ENCODE peak calls at places on chromosomes 6 and 20, in nine cellular contexts. One of them, this sample, is unnamed.

GRCh38 chr20:50246367-50247195 is 56.0 kb downstream of the CEBPB start:
- DNase-seq in fibroblast of pulmonary artery: no peak
- DNase-seq in CD8-positive, alpha-beta T cell: no peak
- DNase-seq in GM13976: no peak
- DNase-seq in OCI-LY7: no peak
- DNase-seq in RWPE1: no peak
- DNase-seq in GM23338: no peak
- DNase-seq in BE2C: no peak
- DNase-seq in WERI-Rb-1: no peak
- DNase-seq in this sample: no peak

GRCh38 chr20:20603339-20603990 is 109.0 kb downstream of the RALGAPA2 start:
- DNase-seq in fibroblast of pulmonary artery: no peak
- DNase-seq in CD8-positive, alpha-beta T cell: peak
- DNase-seq in GM13976: peak
- DNase-seq in OCI-LY7: peak
- DNase-seq in RWPE1: peak
- DNase-seq in GM23338: no peak
- DNase-seq in BE2C: peak
- DNase-seq in WERI-Rb-1: peak
- DNase-seq in this sample: no peak

GRCh38 chr6:150617496-150618460 is 18.1 kb downstream of the PLEKHG1 start:
- DNase-seq in fibroblast of pulmonary artery: no peak
- DNase-seq in CD8-positive, alpha-beta T cell: no peak
- DNase-seq in GM13976: no peak
- DNase-seq in OCI-LY7: no peak
- DNase-seq in RWPE1: no peak
- DNase-seq in GM23338: no peak
- DNase-seq in BE2C: no peak
- DNase-seq in WERI-Rb-1: no peak
- DNase-seq in this sample: no peak

GRCh38 chr6:167441653-167442644 is 117.1 kb downstream of the TTLL2 start:
- DNase-seq in fibroblast of pulmonary artery: no peak
- DNase-seq in CD8-positive, alpha-beta T cell: no peak
- DNase-seq in GM13976: no peak
- DNase-seq in OCI-LY7: no peak
- DNase-seq in RWPE1: no peak
- DNase-seq in GM23338: peak
- DNase-seq in BE2C: no peak
- DNase-seq in WERI-Rb-1: no peak
- DNase-seq in this sample: no peak

GRCh38 chr6:157647261-157647915 is 175.7 kb upstream of the SNX9 start:
- DNase-seq in fibroblast of pulmonary artery: no peak
- DNase-seq in CD8-positive, alpha-beta T cell: no peak
- DNase-seq in GM13976: no peak
- DNase-seq in OCI-LY7: no peak
- DNase-seq in RWPE1: no peak
- DNase-seq in GM23338: no peak
- DNase-seq in BE2C: no peak
- DNase-seq in WERI-Rb-1: no peak
- DNase-seq in this sample: no peak

GRCh38 chr20:34547844-34548613 is 10.5 kb upstream of the MAP1LC3A start:
- DNase-seq in fibroblast of pulmonary artery: no peak
- DNase-seq in CD8-positive, alpha-beta T cell: no peak
- DNase-seq in GM13976: no peak
- DNase-seq in OCI-LY7: no peak
- DNase-seq in RWPE1: no peak
- DNase-seq in GM23338: no peak
- DNase-seq in BE2C: no peak
- DNase-seq in WERI-Rb-1: no peak
- DNase-seq in this sample: no peak

GRCh38 chr6:125019873-125020272 is 57.6 kb downstream of the RNF217 start:
- DNase-seq in fibroblast of pulmonary artery: no peak
- DNase-seq in CD8-positive, alpha-beta T cell: no peak
- DNase-seq in GM13976: no peak
- DNase-seq in OCI-LY7: no peak
- DNase-seq in RWPE1: no peak
- DNase-seq in GM23338: peak
- DNase-seq in BE2C: no peak
- DNase-seq in WERI-Rb-1: no peak
- DNase-seq in this sample: no peak

GRCh38 chr6:23414204-23414501 is 711.9 kb upstream of the NRSN1 start:
- DNase-seq in fibroblast of pulmonary artery: peak
- DNase-seq in CD8-positive, alpha-beta T cell: no peak
- DNase-seq in GM13976: peak
- DNase-seq in OCI-LY7: no peak
- DNase-seq in RWPE1: no peak
- DNase-seq in GM23338: peak
- DNase-seq in BE2C: no peak
- DNase-seq in WERI-Rb-1: no peak
- DNase-seq in this sample: no peak

GRCh38 chr20:50583422-50584150 is 73.4 kb downstream of the PTPN1 start:
- DNase-seq in fibroblast of pulmonary artery: no peak
- DNase-seq in CD8-positive, alpha-beta T cell: no peak
- DNase-seq in GM13976: no peak
- DNase-seq in OCI-LY7: no peak
- DNase-seq in RWPE1: no peak
- DNase-seq in GM23338: no peak
- DNase-seq in BE2C: no peak
- DNase-seq in WERI-Rb-1: no peak
- DNase-seq in this sample: no peak

GRCh38 chr6:18990313-18990978 is 603.3 kb downstream of the RNF144B start:
- DNase-seq in fibroblast of pulmonary artery: peak
- DNase-seq in CD8-positive, alpha-beta T cell: no peak
- DNase-seq in GM13976: peak
- DNase-seq in OCI-LY7: peak
- DNase-seq in RWPE1: peak
- DNase-seq in GM23338: peak
- DNase-seq in BE2C: peak
- DNase-seq in WERI-Rb-1: peak
- DNase-seq in this sample: no peak

GRCh38 chr6:31805939-31806469 is 762 bp downstream of the LSM2 start:
- DNase-seq in fibroblast of pulmonary artery: no peak
- DNase-seq in CD8-positive, alpha-beta T cell: no peak
- DNase-seq in GM13976: peak
- DNase-seq in OCI-LY7: peak
- DNase-seq in RWPE1: no peak
- DNase-seq in GM23338: no peak
- DNase-seq in BE2C: no peak
- DNase-seq in WERI-Rb-1: no peak
- DNase-seq in this sample: no peak

GRCh38 chr6:37856285-37856684 is 36.8 kb downstream of the ZFAND3 start:
- DNase-seq in fibroblast of pulmonary artery: no peak
- DNase-seq in CD8-positive, alpha-beta T cell: no peak
- DNase-seq in GM13976: no peak
- DNase-seq in OCI-LY7: no peak
- DNase-seq in RWPE1: no peak
- DNase-seq in GM23338: no peak
- DNase-seq in BE2C: no peak
- DNase-seq in WERI-Rb-1: no peak
- DNase-seq in this sample: no peak

GRCh38 chr6:43274916-43275597 is 23.0 kb upstream of the SLC22A7 start:
- DNase-seq in fibroblast of pulmonary artery: no peak
- DNase-seq in CD8-positive, alpha-beta T cell: peak
- DNase-seq in GM13976: peak
- DNase-seq in OCI-LY7: no peak
- DNase-seq in RWPE1: no peak
- DNase-seq in GM23338: peak
- DNase-seq in BE2C: no peak
- DNase-seq in WERI-Rb-1: no peak
- DNase-seq in this sample: no peak

GRCh38 chr6:109008537-109008950 is 86.1 kb downstream of the SESN1 start:
- DNase-seq in fibroblast of pulmonary artery: peak
- DNase-seq in CD8-positive, alpha-beta T cell: no peak
- DNase-seq in GM13976: peak
- DNase-seq in OCI-LY7: no peak
- DNase-seq in RWPE1: no peak
- DNase-seq in GM23338: no peak
- DNase-seq in BE2C: no peak
- DNase-seq in WERI-Rb-1: no peak
- DNase-seq in this sample: no peak

GRCh38 chr6:128068110-128068460 is 167.2 kb upstream of the THEMIS start:
- DNase-seq in fibroblast of pulmonary artery: no peak
- DNase-seq in CD8-positive, alpha-beta T cell: no peak
- DNase-seq in GM13976: no peak
- DNase-seq in OCI-LY7: no peak
- DNase-seq in RWPE1: no peak
- DNase-seq in GM23338: no peak
- DNase-seq in BE2C: no peak
- DNase-seq in WERI-Rb-1: peak
- DNase-seq in this sample: no peak

GRCh38 chr20:41692479-41693135 is 74.4 kb upstream of the CHD6 start:
- DNase-seq in fibroblast of pulmonary artery: peak
- DNase-seq in CD8-positive, alpha-beta T cell: peak
- DNase-seq in GM13976: peak
- DNase-seq in OCI-LY7: peak
- DNase-seq in RWPE1: peak
- DNase-seq in GM23338: peak
- DNase-seq in BE2C: peak
- DNase-seq in WERI-Rb-1: peak
- DNase-seq in this sample: no peak

GRCh38 chr6:53766930-53767329 is 27.9 kb upstream of the LRRC1 start:
- DNase-seq in fibroblast of pulmonary artery: no peak
- DNase-seq in CD8-positive, alpha-beta T cell: no peak
- DNase-seq in GM13976: no peak
- DNase-seq in OCI-LY7: no peak
- DNase-seq in RWPE1: no peak
- DNase-seq in GM23338: no peak
- DNase-seq in BE2C: no peak
- DNase-seq in WERI-Rb-1: no peak
- DNase-seq in this sample: no peak

GRCh38 chr6:165890404-165890735 is 227.3 kb upstream of the PDE10A start:
- DNase-seq in fibroblast of pulmonary artery: no peak
- DNase-seq in CD8-positive, alpha-beta T cell: no peak
- DNase-seq in GM13976: no peak
- DNase-seq in OCI-LY7: no peak
- DNase-seq in RWPE1: no peak
- DNase-seq in GM23338: peak
- DNase-seq in BE2C: no peak
- DNase-seq in WERI-Rb-1: no peak
- DNase-seq in this sample: no peak
- TF ChIP-seq CTCF in fibroblast of pulmonary artery: no peak
- TF ChIP-seq CTCF in CD8-positive, alpha-beta T cell: no peak
- TF ChIP-seq CTCF in GM13976: no peak
- TF ChIP-seq CTCF in OCI-LY7: peak
- TF ChIP-seq CTCF in RWPE1: no peak
- TF ChIP-seq CTCF in GM23338: no peak
- TF ChIP-seq CTCF in BE2C: no peak
- TF ChIP-seq CTCF in WERI-Rb-1: no peak
- TF ChIP-seq CTCF in this sample: no peak

GRCh38 chr6:897561-898207 is 204.7 kb upstream of the EXOC2 start:
- DNase-seq in fibroblast of pulmonary artery: no peak
- DNase-seq in CD8-positive, alpha-beta T cell: no peak
- DNase-seq in GM13976: no peak
- DNase-seq in OCI-LY7: no peak
- DNase-seq in RWPE1: no peak
- DNase-seq in GM23338: no peak
- DNase-seq in BE2C: no peak
- DNase-seq in WERI-Rb-1: no peak
- DNase-seq in this sample: no peak

GRCh38 chr6:890995-891394 is 198.1 kb upstream of the EXOC2 start:
- DNase-seq in fibroblast of pulmonary artery: no peak
- DNase-seq in CD8-positive, alpha-beta T cell: no peak
- DNase-seq in GM13976: no peak
- DNase-seq in OCI-LY7: no peak
- DNase-seq in RWPE1: no peak
- DNase-seq in GM23338: no peak
- DNase-seq in BE2C: no peak
- DNase-seq in WERI-Rb-1: no peak
- DNase-seq in this sample: no peak

GRCh38 chr6:890201-890600 is 197.3 kb upstream of the EXOC2 start:
- DNase-seq in fibroblast of pulmonary artery: no peak
- DNase-seq in CD8-positive, alpha-beta T cell: no peak
- DNase-seq in GM13976: no peak
- DNase-seq in OCI-LY7: no peak
- DNase-seq in RWPE1: no peak
- DNase-seq in GM23338: no peak
- DNase-seq in BE2C: no peak
- DNase-seq in WERI-Rb-1: no peak
- DNase-seq in this sample: no peak

GRCh38 chr6:894274-894673 is 201.3 kb upstream of the EXOC2 start:
- DNase-seq in fibroblast of pulmonary artery: no peak
- DNase-seq in CD8-positive, alpha-beta T cell: no peak
- DNase-seq in GM13976: no peak
- DNase-seq in OCI-LY7: no peak
- DNase-seq in RWPE1: no peak
- DNase-seq in GM23338: peak
- DNase-seq in BE2C: no peak
- DNase-seq in WERI-Rb-1: peak
- DNase-seq in this sample: no peak
- TF ChIP-seq CTCF in fibroblast of pulmonary artery: no peak
- TF ChIP-seq CTCF in CD8-positive, alpha-beta T cell: no peak
- TF ChIP-seq CTCF in GM13976: peak
- TF ChIP-seq CTCF in OCI-LY7: peak
- TF ChIP-seq CTCF in RWPE1: no peak
- TF ChIP-seq CTCF in GM23338: peak
- TF ChIP-seq CTCF in BE2C: peak
- TF ChIP-seq CTCF in WERI-Rb-1: peak
- TF ChIP-seq CTCF in this sample: no peak

DNA sequence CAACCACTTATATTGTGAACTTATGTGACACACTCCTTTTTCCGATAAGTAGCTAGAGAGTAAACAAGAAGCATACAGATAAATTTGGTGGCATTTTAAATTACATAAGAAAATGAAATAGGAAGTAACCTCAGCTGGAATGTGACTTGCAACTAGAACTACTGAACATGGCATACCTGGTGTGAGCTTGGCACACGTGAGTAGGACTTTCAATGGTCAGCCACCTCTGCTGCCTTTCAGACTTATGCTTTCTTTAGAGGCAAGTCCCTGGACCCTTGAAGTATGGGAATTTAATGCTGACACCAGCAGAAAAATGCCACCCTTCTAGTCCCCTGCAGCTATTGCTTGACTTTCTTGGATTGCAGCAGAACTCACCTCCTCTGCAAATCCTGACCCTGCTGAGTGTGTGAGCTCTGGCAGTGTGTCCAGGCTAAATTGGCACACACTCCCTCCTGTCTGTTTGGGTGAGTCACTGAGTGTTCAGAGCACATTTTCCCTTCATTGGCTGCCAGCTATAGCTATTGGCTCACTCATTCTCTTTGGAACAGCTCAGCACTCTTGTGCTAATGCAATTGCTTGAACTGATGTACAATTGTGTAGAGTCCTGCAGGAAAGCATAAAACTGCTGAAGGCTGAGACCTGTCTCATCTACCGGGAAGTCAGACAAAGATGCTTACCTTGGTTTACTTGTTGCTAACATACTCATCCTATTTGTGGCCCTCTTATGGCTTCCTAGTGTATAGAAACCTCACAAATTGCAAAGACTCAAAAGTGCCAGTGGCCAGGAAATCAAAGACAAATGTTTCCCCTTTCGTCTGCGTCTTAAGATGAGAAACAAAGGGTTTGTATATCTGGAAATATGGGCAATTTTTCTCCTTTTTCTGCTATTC is 350.8 kb downstream of the BCKDHB start:
- DNase-seq in fibroblast of pulmonary artery: peak
- DNase-seq in CD8-positive, alpha-beta T cell: no peak
- DNase-seq in GM13976: no peak
- DNase-seq in OCI-LY7: no peak
- DNase-seq in RWPE1: peak
- DNase-seq in GM23338: no peak
- DNase-seq in BE2C: peak
- DNase-seq in WERI-Rb-1: no peak
- DNase-seq in this sample: no peak
- TF ChIP-seq CTCF in fibroblast of pulmonary artery: no peak
- TF ChIP-seq CTCF in CD8-positive, alpha-beta T cell: no peak
- TF ChIP-seq CTCF in GM13976: no peak
- TF ChIP-seq CTCF in OCI-LY7: no peak
- TF ChIP-seq CTCF in RWPE1: no peak
- TF ChIP-seq CTCF in GM23338: no peak
- TF ChIP-seq CTCF in BE2C: no peak
- TF ChIP-seq CTCF in WERI-Rb-1: no peak
- TF ChIP-seq CTCF in this sample: no peak

GRCh38 chr20:32823078-32823477 is 3.3 kb downstream of the MAPRE1 start:
- DNase-seq in fibroblast of pulmonary artery: peak
- DNase-seq in CD8-positive, alpha-beta T cell: no peak
- DNase-seq in GM13976: no peak
- DNase-seq in OCI-LY7: no peak
- DNase-seq in RWPE1: peak
- DNase-seq in GM23338: no peak
- DNase-seq in BE2C: no peak
- DNase-seq in WERI-Rb-1: peak
- DNase-seq in this sample: no peak
- TF ChIP-seq CTCF in fibroblast of pulmonary artery: peak
- TF ChIP-seq CTCF in CD8-positive, alpha-beta T cell: no peak
- TF ChIP-seq CTCF in GM13976: no peak
- TF ChIP-seq CTCF in OCI-LY7: no peak
- TF ChIP-seq CTCF in RWPE1: no peak
- TF ChIP-seq CTCF in GM23338: no peak
- TF ChIP-seq CTCF in BE2C: no peak
- TF ChIP-seq CTCF in WERI-Rb-1: peak
- TF ChIP-seq CTCF in this sample: no peak

This sample was measured in D721Med.